ENCODE peak calls at places on chromosomes 11 and 22, in seven cellular contexts. W is osteocyte, C is NB4, B is GM23338, G is fibroblast of pulmonary artery, R is lower leg skin, D is A549. H is an unnamed sample.

GRCh38 chr11:60498399-60498798 is 5.8 kb downstream of the MS4A12 start:
- DNase-seq in W (no peak), C (no peak), B (no peak), G (no peak), R (no peak), D (no peak), H (no peak)

GRCh38 chr11:62546244-62546936 is at the start of gene AHNAK:
- DNase-seq in W (no peak), C (peak; percentile 90), B (peak; percentile 76), G (peak; percentile 63), R (peak; percentile 83), D (peak; percentile 77), H (peak; percentile 66)

GRCh38 chr22:23523746-23524145 is 56.3 kb downstream of the IGLL1 start:
- DNase-seq in W (no peak), C (no peak), B (no peak), G (no peak), R (no peak), D (no peak), H (no peak)

GRCh38 chr11:1077033-1077416 is 2.4 kb downstream of the MUC2 start:
- DNase-seq in W (no peak), C (no peak), B (no peak), G (no peak), R (no peak), D (no peak), H (no peak)

GRCh38 chr11:8291421-8292350 is 28.0 kb upstream of the LMO1 start:
- DNase-seq in W (peak; percentile 80), C (no peak), B (no peak), G (no peak), R (peak; percentile 9), D (no peak), H (no peak)

GRCh38 chr11:116730241-116730561 is 42.6 kb downstream of the BUD13 start:
- DNase-seq in W (no peak), C (no peak), B (no peak), G (no peak), R (no peak), D (no peak), H (no peak)

GRCh38 chr11:14446701-14447169 is 52.9 kb downstream of the COPB1 start:
- DNase-seq in W (no peak), C (no peak), B (no peak), G (peak; percentile 51), R (no peak), D (peak; percentile 45), H (no peak)

GRCh38 chr11:121449123-121449522 is 3.0 kb upstream of the SORL1 start:
- DNase-seq in W (no peak), C (peak; percentile 34), B (no peak), G (no peak), R (no peak), D (no peak), H (no peak)

GRCh38 chr22:32820131-32820882 is 18.8 kb downstream of the TIMP3 start:
- DNase-seq in W (no peak), C (no peak), B (no peak), G (no peak), R (no peak), D (no peak), H (no peak)

GRCh38 chr11:112343368-112344039 is 82.8 kb upstream of the PLET1 start:
- DNase-seq in W (no peak), C (no peak), B (no peak), G (peak; percentile 35), R (no peak), D (no peak), H (no peak)

GRCh38 chr22:22935056-22935545 is 47.5 kb downstream of the IGLL5 start:
- DNase-seq in W (no peak), C (no peak), B (no peak), G (no peak), R (no peak), D (no peak), H (no peak)

GRCh38 chr11:44789466-44789865 is 62.7 kb downstream of the TSPAN18 start:
- DNase-seq in W (no peak), C (no peak), B (no peak), G (no peak), R (no peak), D (no peak), H (no peak)

GRCh38 chr22:32951807-32952153 is 106.4 kb downstream of the SYN3 start:
- DNase-seq in W (no peak), C (no peak), B (no peak), G (peak; percentile 22), R (peak; percentile 25), D (no peak), H (no peak)

GRCh38 chr11:129249923-129250322 is 57.8 kb upstream of the ARHGAP32 start:
- DNase-seq in W (no peak), C (no peak), B (no peak), G (no peak), R (no peak), D (no peak), H (no peak)

GRCh38 chr11:6569706-6570105 is 33.7 kb downstream of the RRP8 start:
- DNase-seq in W (no peak), C (no peak), B (no peak), G (no peak), R (no peak), D (no peak), H (no peak)

GRCh38 chr11:6566704-6567370 is 36.6 kb downstream of the RRP8 start:
- DNase-seq in W (no peak), C (no peak), B (no peak), G (no peak), R (no peak), D (no peak), H (no peak)

GRCh38 chr11:6567371-6567745 is 36.1 kb downstream of the RRP8 start:
- DNase-seq in W (no peak), C (no peak), B (no peak), G (no peak), R (no peak), D (no peak), H (no peak)

GRCh38 chr11:6565988-6566703 is 37.3 kb downstream of the RRP8 start:
- DNase-seq in W (no peak), C (no peak), B (no peak), G (no peak), R (no peak), D (no peak), H (no peak)

DNA sequence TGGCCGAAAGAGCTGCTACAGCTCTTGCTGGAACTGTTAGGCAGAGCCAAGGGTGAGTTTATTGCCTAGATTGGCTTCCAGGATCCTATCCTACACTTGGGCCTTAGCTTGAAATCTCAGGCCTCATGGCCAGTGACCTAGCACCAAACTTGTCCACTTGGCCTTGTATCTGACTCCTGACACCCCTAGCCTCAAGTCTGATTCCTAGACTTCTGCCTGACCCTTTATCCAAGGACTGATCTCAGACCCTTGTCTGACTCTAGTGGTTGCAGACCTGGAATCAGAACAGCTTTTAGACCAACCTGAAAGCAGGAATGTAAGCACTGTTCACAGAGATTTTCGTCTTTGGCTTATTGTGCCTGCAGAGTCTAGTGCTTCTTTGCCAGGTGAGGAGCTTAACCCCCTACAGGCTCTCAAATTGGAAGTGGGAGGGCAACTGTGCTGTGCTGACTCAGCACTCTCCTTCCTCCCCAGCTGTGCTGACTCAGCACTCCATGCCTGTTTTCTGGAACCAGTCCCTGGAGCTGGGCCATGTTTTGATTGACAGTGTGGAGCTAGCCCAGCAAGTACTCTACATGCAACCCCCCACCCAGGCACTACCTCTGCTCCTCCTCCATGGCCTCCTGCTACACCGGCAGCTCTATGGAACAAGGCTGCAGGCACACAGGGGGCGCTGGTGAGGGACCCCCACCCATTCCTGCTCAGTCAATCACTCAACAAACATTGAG is 35.1 kb downstream of the RRP8 start:
- DNase-seq in W (no peak), C (peak; percentile 10), B (peak; percentile 67), G (peak; percentile 89), R (no peak), D (peak; percentile 24), H (no peak)
- TF ChIP-seq CTCF in W (no peak), C (no peak), B (peak; percentile 53), G (no peak), R (no peak), D (no peak), H (no peak)

GRCh38 chr11:17471501-17471900 is 5.1 kb downstream of the ABCC8 start:
- DNase-seq in W (no peak), C (peak; percentile 32), B (no peak), G (no peak), R (no peak), D (peak; percentile 17), H (no peak)

GRCh38 chr11:17475666-17476316 is 854 bp downstream of the ABCC8 start:
- DNase-seq in W (no peak), C (no peak), B (peak; percentile 57), G (no peak), R (no peak), D (no peak), H (no peak)

GRCh38 chr11:17472467-17472866 is 4.2 kb downstream of the ABCC8 start:
- DNase-seq in W (no peak), C (no peak), B (no peak), G (no peak), R (no peak), D (no peak), H (no peak)

GRCh38 chr11:17469998-17470397 is 6.6 kb downstream of the ABCC8 start:
- DNase-seq in W (no peak), C (no peak), B (no peak), G (no peak), R (no peak), D (no peak), H (no peak)

GRCh38 chr11:17473071-17473744 is 3.4 kb downstream of the ABCC8 start:
- DNase-seq in W (no peak), C (peak; percentile 11), B (peak; percentile 95), G (no peak), R (no peak), D (peak; percentile 83), H (no peak)
- TF ChIP-seq CTCF in W (peak; percentile 25), C (no peak), B (peak; percentile 67), G (peak; percentile 7), R (no peak), D (peak; percentile 62), H (no peak)

DNA sequence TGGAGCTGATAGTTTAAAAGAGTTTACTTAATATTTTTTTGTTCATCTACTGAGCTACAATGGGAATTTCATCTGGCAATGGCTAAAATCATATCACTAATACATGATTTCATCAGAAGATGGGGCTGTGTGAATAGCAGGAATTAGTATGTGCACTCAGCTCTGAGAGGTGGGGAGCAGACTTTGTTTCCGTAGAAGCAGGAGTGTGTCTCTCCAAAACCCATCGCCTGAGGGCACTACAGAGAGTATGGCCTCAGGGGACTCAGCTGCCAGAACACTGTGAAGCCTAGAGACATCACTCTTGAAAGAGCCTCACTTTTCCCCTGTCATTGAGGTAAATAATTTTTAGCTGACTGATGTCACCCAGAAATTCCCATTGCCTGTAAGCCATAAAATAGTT is 261.4 kb upstream of the ISX start:
- DNase-seq in W (no peak), C (peak; percentile 26), B (peak; percentile 62), G (no peak), R (no peak), D (no peak), H (no peak)
- TF ChIP-seq CTCF in W (no peak), C (peak; percentile 19), B (peak; percentile 30), G (no peak), R (no peak), D (no peak), H (no peak)

DNA sequence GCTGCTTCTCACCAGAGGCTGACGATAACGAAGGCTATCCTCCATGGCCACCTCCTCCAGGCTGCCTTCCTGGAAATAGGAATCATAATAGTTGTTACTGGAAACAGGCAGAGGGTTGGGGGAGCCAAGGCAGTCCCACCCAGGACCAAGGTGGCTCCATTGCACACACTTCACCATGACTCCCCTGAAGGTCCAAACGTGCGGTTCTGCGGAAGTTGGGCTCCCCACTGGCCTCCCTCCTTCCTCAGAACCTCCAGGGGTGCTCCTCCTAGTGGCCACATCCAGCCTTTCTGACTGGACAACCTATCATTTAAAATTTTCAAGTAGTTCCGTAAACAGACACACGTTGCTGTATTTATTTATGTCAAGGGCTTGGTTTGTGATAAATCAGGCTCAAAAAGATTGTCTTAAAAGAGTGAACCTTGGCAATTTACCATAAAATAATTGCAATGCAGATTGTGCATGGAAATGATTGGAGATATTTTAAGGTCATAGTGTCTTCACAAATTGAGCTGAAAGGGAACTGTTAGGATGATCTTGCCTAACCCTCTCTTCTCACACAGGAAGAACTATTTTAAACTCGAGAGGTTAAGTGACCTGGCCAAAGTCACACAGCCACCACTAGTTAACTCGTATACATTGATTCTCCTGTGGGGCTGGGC is 1.4 kb upstream of the TCN2 start:
- DNase-seq in W (no peak), C (peak; percentile 66), B (peak; percentile 75), G (peak; percentile 59), R (peak; percentile 43), D (peak; percentile 69), H (no peak)
- TF ChIP-seq CTCF in W (peak; percentile 66), C (peak; percentile 69), B (peak; percentile 93), G (peak; percentile 77), R (no peak), D (peak; percentile 64), H (peak; percentile 61)